ENCODE peak calls at places on chromosomes 5 and 9, in six cellular contexts. W is esophagus muscularis mucosa, V is uterus, I is mucosa of descending colon, N is left lung, L is Panc1. F is an unnamed sample. For H3K4me1 and H3K36me3, the result is how much of the 10 kb centered on the place peaks cover.

GRCh38 chr5:118111956-118112355 is 876.4 kb downstream of the DTWD2 start:
- DNase-seq in W (no peak), V (no peak), I (no peak), N (no peak), L (no peak), F (no peak)

GRCh38 chr5:91183743-91184142 is 199.4 kb downstream of the ARRDC3 start:
- DNase-seq in W (no peak), V (no peak), I (peak), N (peak), L (no peak), F (peak)

GRCh38 chr9:123318192-123318591 is 37.8 kb upstream of the CRB2 start:
- DNase-seq in W (no peak), V (no peak), I (no peak), N (no peak), L (no peak), F (no peak)

GRCh38 chr9:105046907-105047651 is 119.1 kb upstream of the ABCA1 start:
- DNase-seq in W (no peak), V (no peak), I (no peak), N (no peak), L (no peak), F (no peak)

GRCh38 chr5:7094626-7095025 is 301.3 kb upstream of the ADCY2 start:
- DNase-seq in W (no peak), V (no peak), I (peak), N (no peak), L (no peak), F (no peak)

GRCh38 chr5:168786142-168786541 is 207.0 kb upstream of the PANK3 start:
- DNase-seq in W (no peak), V (no peak), I (no peak), N (no peak), L (no peak), F (no peak)

GRCh38 chr9:68775003-68775730 is 70.1 kb downstream of the PIP5K1B start:
- DNase-seq in W (no peak), V (no peak), I (no peak), N (no peak), L (no peak), F (no peak)

GRCh38 chr5:74040811-74041491 is 415.0 kb downstream of the ARHGEF28 start:
- DNase-seq in W (no peak), V (no peak), I (no peak), N (no peak), L (no peak), F (no peak)

GRCh38 chr9:3526903-3527652 is 1.3 kb upstream of the RFX3 start:
- DNase-seq in W (peak), V (no peak), I (peak), N (no peak), L (no peak), F (peak)

GRCh38 chr5:149957855-149958254 is 2.7 kb upstream of the SLC26A2 start:
- DNase-seq in W (no peak), V (no peak), I (no peak), N (no peak), L (no peak), F (no peak)

GRCh38 chr9:108784998-108785397 is 70.8 kb downstream of the ACTL7B start:
- DNase-seq in W (no peak), V (no peak), I (no peak), N (no peak), L (no peak), F (no peak)

GRCh38 chr5:16712178-16712577 is 95.4 kb upstream of the RETREG1 start:
- DNase-seq in W (no peak), V (no peak), I (no peak), N (no peak), L (no peak), F (no peak)

GRCh38 chr5:137114529-137114928 is 384.6 kb downstream of the SPOCK1 start:
- DNase-seq in W (no peak), V (no peak), I (no peak), N (no peak), L (no peak), F (no peak)

GRCh38 chr5:111829701-111830100 is 72.7 kb upstream of the NREP start:
- DNase-seq in W (no peak), V (no peak), I (no peak), N (no peak), L (no peak), F (no peak)

GRCh38 chr9:116978155-116978554 is 291.1 kb downstream of the TRIM32 start:
- DNase-seq in W (peak), V (no peak), I (no peak), N (no peak), L (no peak), F (no peak)

GRCh38 chr5:101894985-101895384 is 401.1 kb downstream of the SLCO4C1 start:
- DNase-seq in W (no peak), V (no peak), I (no peak), N (no peak), L (no peak), F (no peak)

GRCh38 chr9:127390563-127390962 is 6.4 kb upstream of the SLC2A8 start:
- DNase-seq in W (no peak), V (no peak), I (no peak), N (no peak), L (no peak), F (no peak)

GRCh38 chr5:115461093-115461492 is 83.5 kb downstream of the FEM1C start:
- DNase-seq in W (no peak), V (no peak), I (no peak), N (no peak), L (no peak), F (no peak)

GRCh38 chr9:12680341-12680740 is 12.8 kb upstream of the TYRP1 start:
- DNase-seq in W (no peak), V (no peak), I (no peak), N (no peak), L (no peak), F (no peak)

GRCh38 chr5:40386293-40386692 is 293.4 kb upstream of the PTGER4 start:
- DNase-seq in W (no peak), V (no peak), I (no peak), N (no peak), L (no peak), F (no peak)

GRCh38 chr9:131289301-131290038 is at the start of gene PLPP7:
- DNase-seq in W (no peak), V (peak), I (no peak), N (no peak), L (no peak), F (peak)

GRCh38 chr9:134039386-134040175 is 14.3 kb downstream of the BRD3OS start:
- DNase-seq in W (no peak), V (no peak), I (no peak), N (no peak), L (no peak), F (peak)

GRCh38 chr9:87437966-87438365 is 59.7 kb upstream of the DAPK1 start:
- DNase-seq in W (no peak), V (no peak), I (no peak), N (no peak), L (no peak), F (no peak)
- H3K4me1 ChIP-seq in W (under half), V (under half), I (under half), N (under half), L (under half), F (under half)

GRCh38 chr9:5511935-5512580 is 1.7 kb downstream of the PDCD1LG2 start:
- DNase-seq in W (no peak), V (no peak), I (no peak), N (no peak), L (no peak), F (no peak)

GRCh38 chr9:5510991-5511390 is 660 bp downstream of the PDCD1LG2 start:
- DNase-seq in W (no peak), V (no peak), I (no peak), N (no peak), L (no peak), F (no peak)

GRCh38 chr9:5510360-5510931 is at the start of gene PDCD1LG2:
- DNase-seq in W (no peak), V (no peak), I (no peak), N (no peak), L (no peak), F (no peak)

GRCh38 chr9:5511476-5511875 is 1.1 kb downstream of the PDCD1LG2 start:
- DNase-seq in W (no peak), V (no peak), I (no peak), N (no peak), L (no peak), F (no peak)

GRCh38 chr9:5509573-5509972 is 758 bp upstream of the PDCD1LG2 start:
- DNase-seq in W (no peak), V (no peak), I (no peak), N (no peak), L (peak), F (no peak)
- H3K4me3 ChIP-seq in W (no peak), V (no peak), I (no peak), N (no peak), L (no peak), F (no peak)

GRCh38 chr9:88965473-88965872 is 25.8 kb upstream of the S1PR3 start:
- DNase-seq in W (no peak), V (no peak), I (no peak), N (no peak), L (no peak), F (no peak)
- H3K36me3 ChIP-seq in W (under half), V (under half), I (under half), N (under half), L (under half), F (under half)

GRCh38 chr5:141476132-141476909 is 555 bp downstream of the PCDHGC3 start:
- DNase-seq in W (no peak), V (peak), I (peak), N (peak), L (peak), F (peak)
- H3K4me1 ChIP-seq in W (under half), V (under half), I (under half), N (under half), L (under half), F (under half)

DNA sequence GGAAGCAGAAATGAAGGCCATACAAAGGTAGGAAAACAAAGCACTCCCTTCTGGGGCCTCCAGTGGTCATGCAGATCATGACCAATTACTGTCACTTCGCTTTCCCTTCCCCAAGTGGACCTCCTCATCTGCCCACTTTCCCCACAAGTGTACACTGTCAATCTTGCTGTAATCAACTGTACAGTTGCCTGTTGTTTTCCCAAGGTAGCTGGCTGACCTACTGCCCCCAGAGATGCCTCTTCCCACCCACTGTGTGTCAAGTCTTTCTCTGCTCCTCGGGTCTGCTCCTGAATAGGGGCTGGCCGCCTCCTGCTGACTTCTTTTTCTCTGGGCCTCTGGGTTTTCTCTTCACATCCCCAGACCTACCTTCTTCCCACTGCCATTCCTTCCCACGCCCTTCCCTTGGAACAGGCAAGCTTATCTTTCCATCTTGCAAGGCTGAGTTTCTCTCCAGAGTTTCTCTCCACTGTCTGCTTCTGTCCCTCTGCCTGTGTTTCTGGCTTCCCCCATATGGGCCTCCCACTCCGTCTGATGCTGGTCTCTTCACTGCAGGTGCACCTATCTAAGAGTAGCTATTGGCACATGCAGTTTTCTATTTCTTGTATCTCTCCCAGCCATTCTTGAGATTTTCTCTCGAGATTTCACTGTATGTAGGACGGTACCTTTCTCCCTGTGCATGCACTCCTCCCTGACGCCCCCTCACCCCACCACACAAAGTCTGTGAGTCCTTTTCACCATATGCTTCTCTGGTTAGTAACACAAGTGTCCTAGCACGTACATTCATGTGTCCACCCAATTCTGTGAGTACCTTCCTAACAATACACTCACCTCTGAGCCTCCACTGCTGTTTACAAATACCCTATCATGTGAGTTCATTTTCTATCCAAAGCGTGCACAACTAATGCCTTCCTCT is 2.3 kb downstream of the ELL2 start:
- DNase-seq in W (no peak), V (no peak), I (no peak), N (no peak), L (no peak), F (no peak)
- H3K4me3 ChIP-seq in W (peak), V (no peak), I (no peak), N (peak), L (peak), F (peak)

DNA sequence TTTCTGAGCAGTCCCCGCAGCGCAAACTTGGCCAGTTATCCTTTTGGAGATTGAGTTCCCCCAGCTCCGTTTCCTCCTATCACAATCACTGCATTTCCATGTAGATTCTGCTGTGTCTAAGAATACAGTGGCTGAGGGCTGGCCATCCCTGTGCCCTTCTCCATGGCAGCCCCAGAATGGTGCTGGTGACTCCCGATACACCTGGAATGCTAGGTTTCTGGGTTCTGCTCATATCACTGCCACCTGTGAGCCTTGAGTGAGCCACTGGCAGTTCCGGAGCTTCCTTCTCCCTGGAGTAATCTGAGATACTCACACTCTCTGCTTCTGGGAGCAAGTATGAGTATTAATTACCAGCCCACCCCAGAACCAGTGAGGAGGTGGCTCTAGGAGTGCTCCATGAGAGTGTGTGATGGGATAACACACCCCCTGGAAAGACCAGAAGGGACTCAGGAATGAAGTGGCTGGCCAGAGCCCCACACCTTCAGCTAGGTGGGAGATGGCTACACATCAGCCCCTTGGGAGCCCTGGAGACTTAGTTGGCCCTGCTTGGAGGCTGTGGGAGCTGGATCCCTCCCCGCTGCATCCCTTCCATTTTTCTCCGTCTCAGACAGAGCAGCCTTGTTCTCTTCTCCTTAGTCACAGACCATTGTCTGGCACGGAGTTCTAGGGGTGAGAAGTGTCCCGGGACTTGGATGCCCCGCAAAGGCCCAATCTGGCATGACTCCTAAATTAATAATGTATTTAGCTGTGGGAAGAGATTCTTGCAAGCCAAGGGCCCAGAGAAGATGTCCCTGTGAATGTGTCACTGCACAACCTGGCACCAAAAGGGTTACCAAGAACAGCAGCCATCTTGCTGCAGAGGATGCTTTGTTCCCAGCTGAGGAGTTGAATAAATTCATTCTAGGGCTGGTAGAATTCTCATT is 4.9 kb downstream of the PCDHGC5 start:
- DNase-seq in W (no peak), V (no peak), I (no peak), N (no peak), L (no peak), F (no peak)
- H3K36me3 ChIP-seq in W (half or more), V (under half), I (under half), N (under half), L (under half), F (under half)

GRCh38 chr5:151741678-151742423 is 16.6 kb downstream of the ATOX1 start:
- DNase-seq in W (no peak), V (no peak), I (no peak), N (no peak), L (peak), F (no peak)

GRCh38 chr5:151742870-151743294 is 15.5 kb downstream of the ATOX1 start:
- DNase-seq in W (no peak), V (peak), I (peak), N (no peak), L (peak), F (no peak)

GRCh38 chr5:151743535-151743934 is 14.9 kb downstream of the ATOX1 start:
- DNase-seq in W (no peak), V (no peak), I (no peak), N (no peak), L (no peak), F (no peak)

GRCh38 chr5:151740958-151741373 is 17.5 kb downstream of the ATOX1 start:
- DNase-seq in W (no peak), V (no peak), I (no peak), N (no peak), L (peak), F (no peak)

GRCh38 chr5:151745071-151745705 is 13.2 kb downstream of the ATOX1 start:
- DNase-seq in W (no peak), V (no peak), I (no peak), N (no peak), L (no peak), F (no peak)
- H3K4me1 ChIP-seq in W (under half), V (under half), I (under half), N (half or more), L (under half), F (under half)

GRCh38 chr5:97494465-97494864 is 311.4 kb upstream of the RIOK2 start:
- DNase-seq in W (no peak), V (no peak), I (no peak), N (no peak), L (no peak), F (no peak)

GRCh38 chr5:97488126-97488668 is 305.1 kb upstream of the RIOK2 start:
- DNase-seq in W (no peak), V (no peak), I (no peak), N (peak), L (no peak), F (no peak)

GRCh38 chr5:97489010-97489840 is 306.2 kb upstream of the RIOK2 start:
- DNase-seq in W (no peak), V (no peak), I (no peak), N (peak), L (no peak), F (no peak)
- H3K4me3 ChIP-seq in W (no peak), V (no peak), I (no peak), N (no peak), L (no peak), F (no peak)

GRCh38 chr9:136784249-136784996 is 6.7 kb upstream of the TMEM141 start:
- DNase-seq in W (no peak), V (no peak), I (peak), N (no peak), L (no peak), F (no peak)
- H3K36me3 ChIP-seq in W (under half), V (under half), I (under half), N (under half), L (under half), F (under half)

F was measured in pancreas.